ENCODE peak calls at places on chromosome 4, in four cellular contexts. One of them, this sample, is unnamed.

GRCh38 chr4:41535911-41536361 is 2.0 kb upstream of the LIMCH1 start:
- DNase-seq in heart right ventricle: no peak
- DNase-seq in endothelial cell: no peak
- DNase-seq in hepatocyte: no peak
- DNase-seq in this sample: no peak

GRCh38 chr4:4627906-4628305 is 86.1 kb upstream of the STX18 start:
- DNase-seq in endothelial cell: no peak
- DNase-seq in hepatocyte: no peak
- DNase-seq in heart right ventricle: no peak
- DNase-seq in this sample: no peak

GRCh38 chr4:19982556-19982955 is 269.1 kb upstream of the SLIT2 start:
- DNase-seq in hepatocyte: no peak
- DNase-seq in heart right ventricle: no peak
- DNase-seq in endothelial cell: no peak
- DNase-seq in this sample: no peak

GRCh38 chr4:149426461-149426860 is 389.2 kb downstream of the IQCM start:
- DNase-seq in hepatocyte: no peak
- DNase-seq in heart right ventricle: no peak
- DNase-seq in endothelial cell: no peak
- DNase-seq in this sample: no peak

GRCh38 chr4:3426465-3427133 is 15.2 kb upstream of the HGFAC start:
- DNase-seq in endothelial cell: no peak
- DNase-seq in hepatocyte: no peak
- DNase-seq in heart right ventricle: no peak
- DNase-seq in this sample: no peak

GRCh38 chr4:5751918-5752802 is 41.2 kb downstream of the EVC start:
- DNase-seq in endothelial cell: peak
- DNase-seq in heart right ventricle: no peak
- DNase-seq in hepatocyte: peak
- DNase-seq in this sample: no peak

GRCh38 chr4:72951628-72952027 is 117.9 kb downstream of the COX18 start:
- DNase-seq in hepatocyte: no peak
- DNase-seq in heart right ventricle: no peak
- DNase-seq in endothelial cell: no peak
- DNase-seq in this sample: no peak

GRCh38 chr4:17468638-17469221 is 43.2 kb downstream of the QDPR start:
- DNase-seq in endothelial cell: peak
- DNase-seq in hepatocyte: peak
- DNase-seq in heart right ventricle: peak
- DNase-seq in this sample: peak

GRCh38 chr4:111991797-111992196 is 153.5 kb upstream of the FAM241A start:
- DNase-seq in heart right ventricle: no peak
- DNase-seq in endothelial cell: no peak
- DNase-seq in hepatocyte: peak
- DNase-seq in this sample: peak

GRCh38 chr4:82851902-82852750 is 38.8 kb downstream of the SEC31A start:
- DNase-seq in hepatocyte: peak
- DNase-seq in heart right ventricle: no peak
- DNase-seq in endothelial cell: no peak
- DNase-seq in this sample: no peak

GRCh38 chr4:73021634-73022033 is 47.9 kb downstream of the COX18 start:
- DNase-seq in endothelial cell: no peak
- DNase-seq in heart right ventricle: no peak
- DNase-seq in hepatocyte: peak
- DNase-seq in this sample: peak

GRCh38 chr4:7860600-7861158 is 79.0 kb downstream of the AFAP1 start:
- DNase-seq in endothelial cell: no peak
- DNase-seq in heart right ventricle: no peak
- DNase-seq in hepatocyte: no peak
- DNase-seq in this sample: no peak

GRCh38 chr4:115851918-115852766 is 738.7 kb upstream of the NDST4 start:
- DNase-seq in heart right ventricle: no peak
- DNase-seq in endothelial cell: peak
- DNase-seq in hepatocyte: peak
- DNase-seq in this sample: peak

GRCh38 chr4:154626793-154627484 is 14.5 kb upstream of the FGG start:
- DNase-seq in hepatocyte: peak
- DNase-seq in heart right ventricle: no peak
- DNase-seq in endothelial cell: peak
- DNase-seq in this sample: peak

GRCh38 chr4:161714022-161714751 is 449.6 kb downstream of the FSTL5 start:
- DNase-seq in heart right ventricle: no peak
- DNase-seq in hepatocyte: no peak
- DNase-seq in endothelial cell: no peak
- DNase-seq in this sample: no peak

DNA sequence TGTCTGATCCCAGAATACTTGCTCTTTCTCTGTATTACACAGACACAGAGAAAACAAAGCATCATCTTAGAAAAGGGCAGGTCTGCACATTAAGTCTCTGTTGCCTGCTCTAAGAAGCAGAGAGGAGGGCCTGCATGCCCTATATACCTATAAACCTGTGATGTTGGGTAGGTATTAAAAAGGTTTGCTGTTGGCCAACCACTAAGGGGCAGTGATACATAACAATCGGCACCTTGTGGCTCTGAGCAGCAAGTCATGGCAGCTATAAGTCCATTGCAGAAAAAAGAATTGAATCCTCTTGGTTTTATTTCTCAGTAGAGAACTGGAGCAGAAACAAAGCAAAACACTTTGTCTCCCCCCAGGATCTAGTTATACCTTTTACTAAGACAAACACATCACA is 1364.4 kb downstream of the STIM2 start:
- DNase-seq in hepatocyte: peak
- DNase-seq in heart right ventricle: no peak
- DNase-seq in endothelial cell: peak
- DNase-seq in this sample: no peak
- TF ChIP-seq CTCF in hepatocyte: peak
- TF ChIP-seq CTCF in heart right ventricle: no peak
- TF ChIP-seq CTCF in endothelial cell: peak
- TF ChIP-seq CTCF in this sample: no peak

GRCh38 chr4:56007154-56007553 is 58.4 kb downstream of the CEP135 start:
- DNase-seq in endothelial cell: no peak
- DNase-seq in hepatocyte: no peak
- DNase-seq in heart right ventricle: no peak
- DNase-seq in this sample: no peak
- TF ChIP-seq CTCF in endothelial cell: no peak
- TF ChIP-seq CTCF in hepatocyte: no peak
- TF ChIP-seq CTCF in heart right ventricle: no peak
- TF ChIP-seq CTCF in this sample: no peak

DNA sequence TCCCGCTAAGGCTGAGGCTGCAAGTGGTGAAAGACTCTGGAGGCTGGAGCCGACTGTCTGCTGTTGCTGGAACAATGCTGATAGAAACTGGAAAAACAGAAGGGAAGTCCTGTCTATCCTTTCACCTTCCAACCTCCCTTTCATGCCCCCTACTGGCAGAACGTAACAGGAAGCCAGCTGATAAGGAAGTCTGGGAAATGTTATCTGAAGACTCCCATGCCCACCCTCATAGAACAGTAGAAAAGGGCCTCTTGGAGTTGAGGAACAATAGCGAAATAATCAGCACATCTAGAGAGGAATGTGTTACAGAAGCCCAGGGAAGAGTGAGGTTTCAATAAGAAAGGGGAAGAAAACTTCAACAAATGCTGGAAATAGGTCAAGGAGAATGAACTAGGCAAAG is 117.1 kb upstream of the DKK2 start:
- DNase-seq in endothelial cell: peak
- DNase-seq in heart right ventricle: peak
- DNase-seq in hepatocyte: peak
- DNase-seq in this sample: no peak
- TF ChIP-seq CTCF in endothelial cell: peak
- TF ChIP-seq CTCF in heart right ventricle: peak
- TF ChIP-seq CTCF in hepatocyte: no peak
- TF ChIP-seq CTCF in this sample: no peak

DNA sequence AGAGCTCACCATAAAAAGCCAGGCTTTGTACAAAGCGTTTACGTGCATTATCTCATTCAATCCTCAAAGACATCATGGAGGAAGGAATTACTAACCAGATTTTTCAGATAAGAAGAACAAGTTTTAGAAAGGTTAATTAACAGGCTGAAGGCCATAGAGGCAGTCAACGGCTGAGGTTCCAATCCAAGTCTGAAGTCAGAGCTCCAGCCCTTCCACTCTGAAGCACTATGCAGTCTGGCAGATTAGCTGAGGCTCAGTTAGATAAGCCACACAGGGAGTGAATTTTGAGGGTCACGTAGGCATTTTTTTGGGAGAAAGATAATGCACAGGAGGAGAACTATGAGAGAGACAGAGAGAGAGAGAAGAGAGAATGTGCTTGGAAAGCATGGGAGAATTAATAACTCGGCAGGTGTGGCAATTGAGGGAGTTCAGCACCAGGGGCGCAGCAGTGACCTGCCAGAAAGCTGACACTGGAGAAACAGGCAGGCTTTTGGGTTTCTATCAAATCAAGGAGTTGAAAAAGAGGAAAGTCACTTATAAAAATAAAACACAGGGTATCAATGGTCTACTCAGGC is 116.5 kb upstream of the NAP1L5 start:
- DNase-seq in heart right ventricle: no peak
- DNase-seq in endothelial cell: no peak
- DNase-seq in hepatocyte: no peak
- DNase-seq in this sample: peak
- TF ChIP-seq CTCF in heart right ventricle: no peak
- TF ChIP-seq CTCF in endothelial cell: no peak
- TF ChIP-seq CTCF in hepatocyte: peak
- TF ChIP-seq CTCF in this sample: peak

DNA sequence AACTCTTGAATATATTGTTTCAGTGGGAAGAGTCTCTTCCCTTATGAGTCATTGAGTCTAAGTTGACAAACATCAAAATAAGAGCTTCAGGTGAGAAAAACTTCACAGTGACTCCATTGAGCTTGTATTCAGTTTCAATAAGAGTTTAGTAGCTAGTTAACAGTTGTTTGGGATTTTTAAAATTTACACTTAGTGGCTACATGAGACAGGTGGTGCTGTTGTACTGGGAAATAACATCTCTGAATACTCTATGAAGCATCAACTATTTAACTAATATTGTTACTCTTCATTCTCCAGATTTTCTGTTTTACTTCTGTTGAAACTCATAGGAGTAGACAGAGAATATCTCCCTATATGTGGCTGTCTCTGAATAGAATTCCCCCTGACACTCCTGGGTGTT is 1609.1 kb downstream of the C4orf33 start:
- DNase-seq in hepatocyte: no peak
- DNase-seq in endothelial cell: no peak
- DNase-seq in heart right ventricle: no peak
- DNase-seq in this sample: no peak
- TF ChIP-seq CTCF in hepatocyte: no peak
- TF ChIP-seq CTCF in endothelial cell: no peak
- TF ChIP-seq CTCF in heart right ventricle: no peak
- TF ChIP-seq CTCF in this sample: no peak

DNA sequence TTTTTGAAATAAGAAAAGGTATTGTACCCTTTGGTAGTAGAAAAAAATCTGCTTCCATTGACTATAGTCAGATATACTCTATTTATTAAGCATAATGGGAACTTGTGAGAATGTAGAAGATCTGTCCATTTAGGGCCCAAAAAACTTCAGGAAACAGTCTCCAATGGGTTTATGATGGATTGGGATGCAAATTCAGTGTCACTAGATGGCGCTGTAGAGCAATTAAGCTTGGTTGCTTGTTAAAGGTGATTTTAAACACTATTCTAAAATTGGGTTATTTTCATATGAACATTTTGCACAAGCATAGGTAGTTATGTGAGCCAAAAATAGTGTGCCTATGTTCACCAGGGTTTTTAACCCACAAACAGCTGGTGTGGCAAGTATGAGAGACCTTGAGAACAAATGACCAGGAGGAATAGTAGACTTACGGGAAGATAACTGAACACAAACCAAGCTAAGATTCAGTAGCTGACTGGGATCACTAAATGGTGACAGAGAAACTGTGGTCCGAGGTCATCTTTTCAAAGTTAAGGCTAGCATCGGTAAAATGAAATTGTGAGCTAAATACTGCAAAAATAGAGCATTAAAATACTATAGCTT is 80.3 kb upstream of the LSM6 start:
- DNase-seq in heart right ventricle: peak
- DNase-seq in hepatocyte: peak
- DNase-seq in endothelial cell: peak
- DNase-seq in this sample: peak
- TF ChIP-seq CTCF in heart right ventricle: peak
- TF ChIP-seq CTCF in hepatocyte: peak
- TF ChIP-seq CTCF in endothelial cell: peak
- TF ChIP-seq CTCF in this sample: peak

GRCh38 chr4:76430519-76431388 is 4.3 kb upstream of the SHROOM3 start:
- DNase-seq in endothelial cell: no peak
- DNase-seq in heart right ventricle: no peak
- DNase-seq in hepatocyte: peak
- DNase-seq in this sample: peak

GRCh38 chr4:76429636-76430035 is 5.4 kb upstream of the SHROOM3 start:
- DNase-seq in heart right ventricle: no peak
- DNase-seq in hepatocyte: no peak
- DNase-seq in endothelial cell: no peak
- DNase-seq in this sample: no peak

GRCh38 chr4:76420311-76420710 is 630 bp downstream of the CCDC158 start:
- DNase-seq in endothelial cell: no peak
- DNase-seq in heart right ventricle: no peak
- DNase-seq in hepatocyte: no peak
- DNase-seq in this sample: no peak

GRCh38 chr4:76420901-76421581 is at the start of gene CCDC158:
- DNase-seq in hepatocyte: no peak
- DNase-seq in endothelial cell: no peak
- DNase-seq in heart right ventricle: peak
- DNase-seq in this sample: peak

DNA sequence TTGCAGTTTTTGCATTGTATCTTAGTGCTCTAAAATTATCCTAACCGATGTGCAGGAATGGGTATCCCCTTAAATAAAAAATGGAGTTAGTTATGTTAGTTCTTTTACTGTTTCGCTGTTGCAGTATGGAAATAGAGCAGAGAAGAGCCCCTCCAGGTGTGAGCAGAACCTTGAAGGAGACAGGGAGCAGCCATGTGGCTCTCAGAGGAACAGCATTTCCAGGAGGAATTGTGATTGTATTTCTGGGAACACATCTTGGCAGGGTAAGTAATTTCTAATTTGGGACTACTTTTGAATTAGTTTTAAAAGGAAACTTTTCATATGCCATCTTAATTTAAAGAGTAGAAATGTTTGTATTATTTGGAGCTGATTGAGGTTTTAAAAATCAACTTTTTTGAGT is 5.3 kb upstream of the CCDC158 start:
- DNase-seq in endothelial cell: no peak
- DNase-seq in hepatocyte: no peak
- DNase-seq in heart right ventricle: no peak
- DNase-seq in this sample: no peak
- TF ChIP-seq CTCF in endothelial cell: no peak
- TF ChIP-seq CTCF in hepatocyte: peak
- TF ChIP-seq CTCF in heart right ventricle: no peak
- TF ChIP-seq CTCF in this sample: no peak